ENCODE peak calls at places on chromosomes 4 and X, in five cellular contexts. S is caudate nucleus; L is stimulated activated CD8-positive, alpha-beta memory T cell treated with anti-CD3 and anti-CD28 coated beads, Interleukin-2, amount 100 ng/mL, for 48 hours; D is stimulated activated CD4-positive, alpha-beta T cell treated with anti-CD3 and anti-CD28 coated beads, TNF-alpha, amount 100 ng/mL, for 1 hour; N is occipital lobe. Q is an unnamed sample.

GRCh38 chr4:82422616-82423015 is 7.6 kb downstream of the HNRNPDL start:
- DNase-seq in S (no peak), L (no peak), D (no peak), N (no peak), Q (no peak)

GRCh38 chrX:44876076-44876475 is 3.1 kb downstream of the KDM6A start:
- DNase-seq in S (no peak), L (no peak), D (no peak), N (no peak), Q (no peak)

GRCh38 chr4:182495111-182495510 is 251.9 kb downstream of the TENM3 start:
- DNase-seq in S (no peak), L (no peak), D (no peak), N (no peak), Q (no peak)

GRCh38 chr4:21013501-21013900 is 313.2 kb downstream of the PACRGL start:
- DNase-seq in S (no peak), L (no peak), D (no peak), N (no peak), Q (no peak)

GRCh38 chr4:173318648-173319211 is 15.4 kb downstream of the HMGB2 start:
- DNase-seq in S (no peak), L (no peak), D (no peak), N (no peak), Q (no peak)

GRCh38 chrX:66731398-66731797 is 92.5 kb upstream of the EDA2R start:
- DNase-seq in S (no peak), L (no peak), D (no peak), N (no peak), Q (no peak)

GRCh38 chrX:45669715-45670360 is 469.2 kb upstream of the DIPK2B start:
- DNase-seq in S (no peak), L (no peak), D (no peak), N (no peak), Q (no peak)

GRCh38 chr4:184653650-184654049 is 4.1 kb downstream of the PRIMPOL start:
- DNase-seq in S (no peak), L (no peak), D (no peak), N (no peak), Q (no peak)

GRCh38 chr4:119113033-119113655 is 22.5 kb upstream of the MYOZ2 start:
- DNase-seq in S (no peak), L (no peak), D (no peak), N (no peak), Q (no peak)

GRCh38 chrX:127558811-127559210 is 493.4 kb downstream of the ACTRT1 start:
- DNase-seq in S (no peak), L (no peak), D (no peak), N (no peak), Q (no peak)

GRCh38 chrX:119155416-119156035 is 27.9 kb upstream of the KIAA1210 start:
- DNase-seq in S (no peak), L (no peak), D (no peak), N (no peak), Q (no peak)

GRCh38 chr4:6742989-6743388 is 27.0 kb downstream of the BLOC1S4 start:
- DNase-seq in S (no peak), L (no peak), D (no peak), N (no peak), Q (no peak)

GRCh38 chrX:15973299-15973698 is 118.7 kb upstream of the AP1S2 start:
- DNase-seq in S (peak), L (no peak), D (no peak), N (no peak), Q (peak)

GRCh38 chrX:72714471-72714916 is 388 bp upstream of the PHKA1 start:
- DNase-seq in S (peak), L (no peak), D (no peak), N (peak), Q (peak)

GRCh38 chr4:75547647-75548387 is 8.0 kb upstream of the ODAPH start:
- DNase-seq in S (no peak), L (no peak), D (no peak), N (no peak), Q (peak)

GRCh38 chrX:123860983-123861382 is 1.1 kb downstream of the XIAP start:
- DNase-seq in S (no peak), L (no peak), D (no peak), N (no peak), Q (no peak)